ENCODE peak calls at places on chromosome 11, in seven cellular contexts. K, R, F, A, T, J and I are unnamed samples.

GRCh38 chr11:70493089-70493474 is 94.8 kb downstream of the CTTN start:
- DNase-seq in K (no peak), T (no peak), A (no peak), F (no peak), R (no peak), J (no peak), I (no peak)

GRCh38 chr11:61839742-61840141 is 11.6 kb downstream of the FADS2 start:
- DNase-seq in R (no peak), J (no peak), F (no peak), T (no peak), K (no peak), A (no peak), I (no peak)

GRCh38 chr11:57163160-57163868 is 18.4 kb upstream of the LRRC55 start:
- DNase-seq in F (no peak), K (no peak), R (no peak), A (no peak), J (no peak), T (no peak), I (no peak)

GRCh38 chr11:117874253-117874909 is 2.1 kb downstream of the FXYD6 start:
- DNase-seq in T (no peak), A (no peak), F (no peak), K (no peak), R (no peak), J (no peak), I (no peak)

GRCh38 chr11:80948781-80949180 is 1508.0 kb upstream of the TENM4 start:
- DNase-seq in R (no peak), J (no peak), A (no peak), K (no peak), T (no peak), F (no peak), I (no peak)

GRCh38 chr11:46977940-46978595 is 41.5 kb downstream of the CSTPP1 start:
- DNase-seq in R (peak; percentile 53), F (no peak), T (peak; percentile 64), A (no peak), K (no peak), J (peak; percentile 14), I (no peak)

GRCh38 chr11:94130589-94131362 is 2.1 kb downstream of the PANX1 start:
- DNase-seq in A (no peak), J (peak; percentile 36), R (no peak), T (no peak), F (no peak), K (no peak), I (peak; percentile 47)

GRCh38 chr11:12046636-12047236 is 38.3 kb upstream of the DKK3 start:
- DNase-seq in J (no peak), F (no peak), K (no peak), R (no peak), T (no peak), A (no peak), I (no peak)

GRCh38 chr11:3092603-3093141 is 35.4 kb upstream of the CARS1 start:
- DNase-seq in R (no peak), K (no peak), F (no peak), T (no peak), A (peak; percentile 41), J (no peak), I (peak; percentile 16)

GRCh38 chr11:35031869-35032268 is 107.1 kb upstream of the CD44 start:
- DNase-seq in K (no peak), A (no peak), R (no peak), F (no peak), J (peak; percentile 20), T (no peak), I (no peak)

GRCh38 chr11:45179686-45180085 is 33.2 kb downstream of the PRDM11 start:
- DNase-seq in T (no peak), J (no peak), R (no peak), A (no peak), F (no peak), K (no peak), I (no peak)
- TF ChIP-seq MAX in T (no peak), J (no peak), R (no peak), A (no peak), F (no peak), K (peak; percentile 19), I (no peak)

DNA sequence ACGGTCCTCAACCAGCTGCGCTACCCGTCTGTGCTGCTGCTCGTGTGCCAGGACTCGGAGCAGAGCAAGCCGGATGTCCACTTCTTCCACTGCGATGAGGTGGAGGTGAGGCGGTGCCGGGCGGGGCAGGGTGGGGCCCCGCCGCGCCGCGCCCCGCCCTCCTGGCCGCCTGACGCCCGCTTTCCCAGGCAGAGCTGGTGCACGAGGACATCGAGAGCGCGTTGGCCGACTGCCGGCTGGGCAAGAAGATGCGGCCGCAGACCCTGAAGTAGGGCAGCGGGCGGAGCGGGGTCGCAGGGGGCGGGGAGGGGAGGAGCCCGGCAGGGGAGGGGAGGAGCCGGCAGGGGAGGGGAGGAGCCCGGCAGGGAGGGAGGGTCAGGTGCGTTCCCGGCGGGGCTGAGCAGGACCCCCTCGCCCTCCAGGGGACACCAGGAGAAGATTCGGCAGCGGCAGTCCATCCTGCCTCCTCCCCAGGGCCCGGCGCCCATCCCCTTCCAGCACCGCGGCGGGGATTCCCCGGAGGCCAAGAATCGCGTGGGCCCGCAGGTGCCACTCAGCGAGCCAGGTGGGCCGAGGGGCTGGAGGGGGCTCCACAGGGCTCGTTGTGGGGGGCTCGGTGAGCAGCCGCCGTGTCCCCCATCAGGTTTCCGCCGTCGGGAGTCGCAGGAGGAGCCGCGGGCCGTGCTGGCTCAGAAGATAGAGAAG is 14.8 kb downstream of the EPS8L2 start:
- DNase-seq in F (no peak), T (no peak), R (no peak), K (peak; percentile 83), J (no peak), A (peak; percentile 86), I (no peak)
- H3K4me3 ChIP-seq in F (no peak overlapping the region), T (no peak overlapping the region), R (no peak overlapping the region), K (peak overlapping the region; percentile 13), J (no peak overlapping the region), A (peak overlapping the region; percentile 24), I (no peak overlapping the region)

GRCh38 chr11:68363771-68364170 is 51.4 kb downstream of the LRP5 start:
- DNase-seq in T (no peak), A (no peak), F (no peak), J (no peak), K (no peak), R (no peak), I (no peak)
- TF ChIP-seq MAX in T (no peak), A (no peak), F (no peak), J (no peak), K (no peak), R (no peak), I (no peak)

DNA sequence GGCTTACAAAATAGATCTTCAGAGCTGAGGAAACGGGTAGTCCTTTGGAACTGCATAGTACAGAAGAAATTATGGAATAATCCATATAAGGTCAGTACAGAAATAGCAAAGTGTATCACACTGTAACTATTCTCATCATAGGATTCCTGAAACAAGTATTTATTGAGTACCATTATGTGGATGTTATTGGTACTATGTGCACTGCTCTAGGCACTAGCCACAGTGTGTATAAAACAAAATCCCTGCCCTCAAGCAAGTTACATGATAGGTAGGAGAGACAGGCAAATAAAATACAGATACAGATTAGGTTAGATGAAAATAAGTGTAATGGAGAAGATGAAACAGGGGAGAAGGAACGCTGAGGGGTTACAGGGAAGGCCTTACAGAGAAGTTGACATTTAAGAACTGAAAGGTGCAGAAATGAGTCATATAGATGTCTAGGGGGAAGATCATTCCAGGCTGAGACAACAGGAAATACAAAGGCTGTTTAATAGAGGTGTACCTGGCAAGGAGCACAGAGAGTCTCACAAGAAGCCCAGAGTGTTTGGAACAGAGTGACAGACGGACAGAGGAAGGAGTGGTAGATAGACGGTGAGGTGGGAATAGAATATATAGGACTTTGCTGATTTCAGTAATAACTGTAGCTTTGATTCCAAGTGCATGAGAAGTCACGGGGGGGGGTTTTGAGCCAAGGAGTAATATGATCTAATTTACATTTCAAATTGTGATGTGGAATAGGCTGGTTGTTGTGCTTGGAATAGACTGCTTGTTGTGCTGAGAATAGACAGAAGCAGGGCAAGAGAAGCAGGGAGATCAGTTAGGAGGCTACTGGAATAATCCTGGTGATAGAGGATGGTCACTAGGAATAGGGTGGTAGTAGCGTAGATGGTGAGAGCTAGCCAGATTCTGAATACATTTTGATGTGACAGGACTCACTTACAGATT is 13.7 kb downstream of the RNF141 start:
- DNase-seq in K (no peak), R (peak; percentile 42), J (peak; percentile 39), A (no peak), F (peak; percentile 88), T (no peak), I (no peak)
- H3K4me3 ChIP-seq in K (no peak overlapping the region), R (peak overlapping the region; percentile 1), J (no peak overlapping the region), A (no peak overlapping the region), F (peak overlapping the region; percentile 39), T (no peak overlapping the region), I (no peak overlapping the region)

DNA sequence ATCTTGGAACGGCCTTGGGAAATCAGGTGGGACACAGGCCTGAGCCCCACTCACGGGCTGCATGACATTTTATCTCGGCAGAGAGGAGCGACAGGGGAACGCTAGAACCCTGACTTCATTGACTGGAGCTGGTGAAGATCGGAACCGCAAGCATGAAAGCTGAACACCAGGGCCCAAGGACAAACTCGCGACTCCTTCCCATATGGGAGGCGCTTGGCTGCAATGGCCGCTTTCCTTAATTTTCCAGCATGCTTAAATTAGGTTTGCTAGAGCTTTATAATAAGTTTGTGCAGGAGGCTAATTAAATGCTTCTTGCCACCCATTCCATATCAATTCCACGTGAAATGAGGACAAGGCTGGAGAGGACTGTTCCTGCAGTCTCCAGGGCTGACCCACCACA is 693.1 kb downstream of the OPCML start:
- DNase-seq in A (no peak), T (no peak), K (no peak), F (no peak), R (no peak), J (no peak), I (no peak)
- TF ChIP-seq MAX in A (no peak), T (no peak), K (no peak), F (no peak), R (no peak), J (no peak), I (no peak)

GRCh38 chr11:67376421-67376820 is 3.0 kb upstream of the CLCF1 start:
- DNase-seq in K (no peak), T (no peak), F (no peak), J (no peak), A (no peak), R (no peak), I (no peak)
- H3K4me3 ChIP-seq in K (no peak overlapping the region), T (no peak overlapping the region), F (no peak overlapping the region), J (no peak overlapping the region), A (no peak overlapping the region), R (peak overlapping the region; percentile 29), I (no peak overlapping the region)